ENCODE peak calls at places on chromosomes 16 and 17, in four cellular contexts. Z, O, I and L are unnamed samples.

GRCh38 chr16:53159781-53160436 is 105.1 kb downstream of the CHD9 start:
- DNase-seq in Z (peak), O (peak), I (peak), L (peak)

GRCh38 chr16:75113541-75114121 is 2.9 kb downstream of the LDHD start:
- DNase-seq in Z (no peak), O (no peak), I (no peak), L (no peak)

GRCh38 chr16:67882374-67883145 is 2.1 kb upstream of the NRN1L start:
- DNase-seq in Z (no peak), O (no peak), I (no peak), L (no peak)

GRCh38 chr17:69250641-69251040 is 22.0 kb upstream of the ABCA10 start:
- DNase-seq in Z (no peak), O (no peak), I (no peak), L (no peak)

GRCh38 chr16:85924675-85925074 is 25.7 kb downstream of the IRF8 start:
- DNase-seq in Z (no peak), O (no peak), I (no peak), L (no peak)

GRCh38 chr17:78168906-78169793 is 769 bp downstream of the SYNGR2 start:
- DNase-seq in Z (no peak), O (peak), I (peak), L (no peak)

GRCh38 chr16:87053016-87053982 is 263.9 kb downstream of the C16orf95 start:
- DNase-seq in Z (no peak), O (no peak), I (peak), L (no peak)

GRCh38 chr17:81387235-81388060 is 7.8 kb upstream of the BAHCC1 start:
- DNase-seq in Z (no peak), O (no peak), I (no peak), L (no peak)

GRCh38 chr17:70084476-70084875 is 9.5 kb downstream of the KCNJ16 start:
- DNase-seq in Z (no peak), O (no peak), I (no peak), L (no peak)

GRCh38 chr16:75236736-75237397 is 14.6 kb downstream of the BCAR1 start:
- DNase-seq in Z (no peak), O (no peak), I (no peak), L (no peak)

GRCh38 chr17:61758430-61758829 is 104.9 kb downstream of the BRIP1 start:
- DNase-seq in Z (no peak), O (no peak), I (no peak), L (no peak)

GRCh38 chr16:15609286-15609649 is 33.7 kb downstream of the MARF1 start:
- DNase-seq in Z (no peak), O (no peak), I (no peak), L (no peak)

GRCh38 chr17:18108400-18109312 is at the start of gene MYO15A:
- DNase-seq in Z (no peak), O (no peak), I (no peak), L (no peak)

GRCh38 chr17:50564916-50565315 is 4.4 kb downstream of the CACNA1G start:
- DNase-seq in Z (no peak), O (peak), I (no peak), L (no peak)

GRCh38 chr16:80931985-80932720 is 74.5 kb downstream of the CMC2 start:
- DNase-seq in Z (no peak), O (peak), I (no peak), L (peak)

GRCh38 chr17:21551081-21551881 is 141.0 kb upstream of the KCNJ18 start:
- DNase-seq in Z (no peak), O (peak), I (peak), L (peak)

GRCh38 chr17:6570731-6571465 is 14.5 kb upstream of the PITPNM3 start:
- DNase-seq in Z (no peak), O (no peak), I (no peak), L (no peak)
- TF ChIP-seq CHD4 in Z (no peak), O (no peak), I (no peak), L (no peak)

GRCh38 chr16:57132470-57132869 is 40.1 kb downstream of the CPNE2 start:
- DNase-seq in Z (no peak), O (no peak), I (no peak), L (peak)

GRCh38 chr16:57133101-57133500 is 40.7 kb downstream of the CPNE2 start:
- DNase-seq in Z (no peak), O (no peak), I (no peak), L (no peak)

GRCh38 chr16:57137043-57137442 is 44.7 kb downstream of the CPNE2 start:
- DNase-seq in Z (no peak), O (no peak), I (no peak), L (no peak)

GRCh38 chr16:57133911-57134310 is 41.5 kb downstream of the CPNE2 start:
- DNase-seq in Z (no peak), O (no peak), I (no peak), L (no peak)

GRCh38 chr16:57134982-57135381 is 42.6 kb downstream of the CPNE2 start:
- DNase-seq in Z (no peak), O (no peak), I (no peak), L (no peak)
- TF ChIP-seq CHD4 in Z (no peak), O (no peak), I (no peak), L (no peak)

GRCh38 chr16:7443966-7444365 is 111.3 kb downstream of the RBFOX1 start:
- DNase-seq in Z (no peak), O (no peak), I (no peak), L (no peak)

GRCh38 chr16:7452090-7452489 is 119.4 kb downstream of the RBFOX1 start:
- DNase-seq in Z (no peak), O (no peak), I (no peak), L (no peak)

GRCh38 chr16:7449306-7449705 is 116.7 kb downstream of the RBFOX1 start:
- DNase-seq in Z (no peak), O (no peak), I (no peak), L (no peak)

GRCh38 chr16:7449808-7450207 is 117.2 kb downstream of the RBFOX1 start:
- DNase-seq in Z (no peak), O (no peak), I (no peak), L (no peak)
- TF ChIP-seq CHD4 in Z (no peak), O (no peak), I (no peak), L (no peak)

GRCh38 chr17:53516643-53517042 is 306.1 kb upstream of the KIF2B start:
- DNase-seq in Z (no peak), O (peak), I (no peak), L (no peak)
- TF ChIP-seq CHD4 in Z (no peak), O (no peak), I (no peak), L (no peak)